ENCODE peak calls at places on chromosomes 16 and 17, in six cellular contexts. L is neural progenitor cell, R is stomach, U is DND-41, P is ascending aorta, A is pancreas. I is an unnamed sample.

GRCh38 chr17:78130439-78131101 is at the start of gene TMC8:
- DNase-seq in L (no peak), R (peak; percentile 51), U (peak; percentile 93), P (no peak), A (no peak), I (peak; percentile 75)

GRCh38 chr16:78489072-78489471 is 389.6 kb downstream of the WWOX start:
- DNase-seq in L (no peak), R (no peak), U (no peak), P (no peak), A (no peak), I (no peak)

GRCh38 chr16:89093602-89094251 is at the start of gene ACSF3:
- DNase-seq in L (peak; percentile 65), R (peak; percentile 72), U (peak; percentile 71), P (no peak), A (peak; percentile 59), I (peak; percentile 64)

GRCh38 chr17:43912635-43913304 is 5.4 kb upstream of the MPP2 start:
- DNase-seq in L (no peak), R (no peak), U (no peak), P (no peak), A (no peak), I (no peak)

GRCh38 chr17:73342549-73343167 is 30.9 kb upstream of the CDC42EP4 start:
- DNase-seq in L (peak; percentile 70), R (no peak), U (no peak), P (no peak), A (no peak), I (no peak)

GRCh38 chr17:73196500-73196899 is 3.6 kb downstream of the COG1 start:
- DNase-seq in L (peak; percentile 68), R (peak; percentile 62), U (no peak), P (no peak), A (peak; percentile 64), I (peak; percentile 70)

GRCh38 chr17:78391843-78392242 is 13.4 kb downstream of the PGS1 start:
- DNase-seq in L (no peak), R (no peak), U (no peak), P (no peak), A (no peak), I (no peak)

GRCh38 chr16:49638696-49639629 is 216.9 kb downstream of the ZNF423 start:
- DNase-seq in L (no peak), R (no peak), U (no peak), P (no peak), A (no peak), I (peak; percentile 82)

GRCh38 chr17:29076722-29077121 is 33.8 kb downstream of the PIPOX start:
- DNase-seq in L (peak; percentile 30), R (no peak), U (no peak), P (no peak), A (no peak), I (no peak)

GRCh38 chr17:75152971-75153853 is 1.1 kb downstream of the JPT1 start:
- DNase-seq in L (peak; percentile 73), R (no peak), U (peak; percentile 53), P (no peak), A (no peak), I (no peak)

GRCh38 chr17:74917430-74917829 is 5.6 kb downstream of the USH1G start:
- DNase-seq in L (no peak), R (no peak), U (no peak), P (no peak), A (no peak), I (no peak)

GRCh38 chr17:76179496-76180467 is 38.7 kb upstream of the FOXJ1 start:
- DNase-seq in L (no peak), R (no peak), U (peak; percentile 77), P (no peak), A (no peak), I (no peak)

GRCh38 chr17:28395968-28396367 is 10.0 kb downstream of the SLC46A1 start:
- DNase-seq in L (no peak), R (no peak), U (no peak), P (no peak), A (no peak), I (no peak)

GRCh38 chr16:24869033-24869432 is 23.3 kb downstream of the SLC5A11 start:
- DNase-seq in L (no peak), R (no peak), U (no peak), P (no peak), A (no peak), I (no peak)

DNA sequence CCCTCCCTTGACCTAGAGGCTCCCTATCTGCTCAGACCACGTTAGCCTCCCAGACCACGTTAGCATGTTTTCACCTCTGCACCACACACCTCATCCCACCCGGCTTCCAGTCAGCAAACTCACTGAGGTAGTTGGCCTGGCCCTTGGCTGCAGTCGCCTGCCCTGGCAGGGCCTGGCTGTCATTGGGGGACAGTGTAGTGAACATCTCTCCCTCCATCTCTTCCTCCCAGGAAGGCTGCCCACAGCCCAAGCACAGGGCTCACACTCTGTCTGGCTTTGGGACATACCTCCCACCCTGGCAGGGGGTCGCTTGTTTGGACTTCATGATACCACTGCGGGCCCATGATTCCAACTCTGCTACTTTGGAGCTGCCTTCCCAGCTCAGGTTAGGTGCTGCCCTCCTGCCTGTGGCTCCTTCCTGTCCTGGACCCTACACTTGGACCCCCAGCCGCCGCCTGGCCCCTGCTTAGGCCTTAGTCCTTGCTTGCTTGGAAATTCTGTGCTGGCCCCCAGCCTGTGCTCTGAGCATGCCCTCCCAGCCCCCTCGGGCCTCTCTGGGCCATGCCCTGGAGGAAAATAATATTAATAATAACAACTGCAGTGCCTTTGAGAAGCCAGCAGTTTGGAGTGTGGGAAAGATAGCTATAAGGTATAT is 167.7 kb downstream of the COPRS start:
- DNase-seq in L (no peak), R (no peak), U (no peak), P (no peak), A (no peak), I (no peak)
- H3K4me1 ChIP-seq in L (peaks cover under 1% of the 10 kb centered on the region), R (peaks cover 53% of the 10 kb centered on the region), U (no peaks in the 10 kb centered on the region), P (peaks cover 35% of the 10 kb centered on the region), A (no peaks in the 10 kb centered on the region), I (no peaks in the 10 kb centered on the region)

DNA sequence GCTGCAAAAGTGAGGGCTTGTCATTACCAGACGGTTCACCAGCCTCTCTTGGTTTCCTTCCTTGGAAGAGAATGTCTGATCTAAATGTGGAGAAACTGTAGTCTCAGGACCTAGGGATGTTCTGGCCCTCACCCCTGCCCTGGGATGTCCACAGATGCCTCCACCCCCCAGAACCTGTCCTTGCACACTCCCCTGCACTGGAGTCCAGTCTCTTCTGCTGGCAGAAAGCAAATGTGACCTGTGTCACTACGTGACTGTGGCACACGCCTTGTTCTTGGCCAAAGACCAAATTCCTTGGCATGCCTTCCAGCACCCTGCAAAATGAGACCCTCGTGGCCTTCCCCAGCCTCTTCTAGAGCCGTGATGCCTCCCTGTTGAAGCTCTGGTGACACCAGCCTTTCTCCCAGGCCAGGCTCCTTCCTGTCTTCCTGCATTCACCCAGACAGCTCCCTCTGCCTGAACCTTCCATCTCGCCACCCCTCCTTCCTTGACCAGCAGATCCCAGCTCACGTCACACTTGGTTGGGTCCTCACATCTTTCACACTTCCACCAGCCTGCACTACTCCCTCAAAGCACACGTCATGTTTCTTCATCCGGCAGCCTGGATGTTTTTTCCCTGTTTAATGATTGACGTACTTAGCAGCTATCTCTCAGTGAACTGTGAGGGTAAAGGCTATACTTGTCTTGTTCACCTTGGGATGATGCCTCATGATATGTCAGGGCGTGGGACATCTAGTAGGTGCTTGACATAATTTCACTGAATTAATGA is 4.3 kb downstream of the ZNF768 start:
- DNase-seq in L (no peak), R (no peak), U (no peak), P (no peak), A (no peak), I (no peak)
- H3K27ac ChIP-seq in L (no peak overlapping the region), R (no peak overlapping the region), U (no peak overlapping the region), P (no peak overlapping the region), A (no peak overlapping the region), I (no peak overlapping the region)

DNA sequence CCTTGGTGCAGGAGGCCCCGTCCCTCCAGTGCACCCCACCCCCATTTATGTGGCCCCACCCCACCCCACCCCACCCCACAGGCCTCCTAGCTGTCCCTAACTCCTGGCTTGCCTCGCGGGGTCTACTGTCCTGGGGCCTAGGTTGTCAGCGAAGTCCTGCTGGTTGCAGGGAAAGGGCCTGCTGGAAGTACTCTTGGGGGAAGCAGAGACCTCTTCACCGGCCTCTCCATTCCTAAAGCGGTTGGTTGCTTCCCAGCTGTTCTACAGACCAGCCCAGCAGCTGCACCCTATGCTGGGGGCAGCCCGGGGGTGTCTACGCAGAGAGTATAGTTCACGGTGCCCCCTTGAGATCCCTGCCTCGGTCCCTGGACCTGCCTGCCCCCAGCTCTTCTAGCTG is 56.2 kb downstream of the BAIAP2 start:
- DNase-seq in L (no peak), R (no peak), U (no peak), P (no peak), A (no peak), I (no peak)
- H3K4me1 ChIP-seq in L (peaks cover 35% of the 10 kb centered on the region), R (peaks cover 73% of the 10 kb centered on the region), U (peaks cover 32% of the 10 kb centered on the region), P (peaks cover 11% of the 10 kb centered on the region), A (no peaks in the 10 kb centered on the region), I (peaks cover 61% of the 10 kb centered on the region)

GRCh38 chr16:68356249-68356918 is 45.6 kb downstream of the PRMT7 start:
- DNase-seq in L (no peak), R (no peak), U (peak; percentile 97), P (no peak), A (no peak), I (peak; percentile 42)
- H3K27ac ChIP-seq in L (no peak overlapping the region), R (no peak overlapping the region), U (peak overlapping the region; percentile 100), P (no peak overlapping the region), A (no peak overlapping the region), I (no peak overlapping the region)

GRCh38 chr17:42608692-42609181 is 437 bp downstream of the RETREG3 start:
- DNase-seq in L (peak; percentile 29), R (no peak), U (peak; percentile 31), P (no peak), A (no peak), I (peak; percentile 22)
- H3K4me1 ChIP-seq in L (peaks cover 14% of the 10 kb centered on the region), R (peaks cover 42% of the 10 kb centered on the region), U (peaks cover 35% of the 10 kb centered on the region), P (peaks cover 29% of the 10 kb centered on the region), A (peaks cover 4% of the 10 kb centered on the region), I (peaks cover 48% of the 10 kb centered on the region)

I was measured in upper lobe of left lung.